ENCODE peak calls at places on chromosomes 13 and 19, in five cellular contexts. S, Q, V, N and B are unnamed samples.

GRCh38 chr13:106530907-106531520 is 4.4 kb downstream of the EFNB2 start:
- DNase-seq in S (no peak), Q (no peak), V (no peak), N (no peak), B (no peak)

GRCh38 chr19:46718157-46718933 is 1.4 kb upstream of the PRKD2 start:
- DNase-seq in S (no peak), Q (no peak), V (no peak), N (peak; percentile 71), B (no peak)

GRCh38 chr13:104057851-104058250 is 991.6 kb upstream of the SLC10A2 start:
- DNase-seq in S (no peak), Q (no peak), V (no peak), N (no peak), B (no peak)

GRCh38 chr19:5870986-5871394 is 650 bp upstream of the FUT5 start:
- DNase-seq in S (no peak), Q (no peak), V (no peak), N (no peak), B (no peak)

GRCh38 chr13:75194717-75195116 is 287.3 kb downstream of the TBC1D4 start:
- DNase-seq in S (no peak), Q (no peak), V (no peak), N (no peak), B (no peak)

GRCh38 chr19:1251233-1251502 is 2.8 kb downstream of the MIDN start:
- DNase-seq in S (no peak), Q (peak; percentile 72), V (no peak), N (no peak), B (no peak)

GRCh38 chr13:81488021-81488420 is 1147.1 kb upstream of the SPRY2 start:
- DNase-seq in S (no peak), Q (no peak), V (no peak), N (no peak), B (no peak)

GRCh38 chr19:42249769-42250168 is 5.2 kb downstream of the ERF start:
- DNase-seq in S (no peak), Q (no peak), V (no peak), N (no peak), B (no peak)

GRCh38 chr19:29587518-29587986 is 18.5 kb upstream of the POP4 start:
- DNase-seq in S (no peak), Q (no peak), V (peak; percentile 49), N (peak; percentile 56), B (no peak)

GRCh38 chr19:9597027-9597426 is 12.7 kb upstream of the ZNF121 start:
- DNase-seq in S (no peak), Q (no peak), V (no peak), N (no peak), B (peak; percentile 74)

GRCh38 chr13:24280722-24281121 is 28.7 kb upstream of the C1QTNF9 start:
- DNase-seq in S (no peak), Q (no peak), V (no peak), N (no peak), B (no peak)

GRCh38 chr19:51480590-51480989 is 2.3 kb downstream of the CEACAM18 start:
- DNase-seq in S (no peak), Q (no peak), V (no peak), N (no peak), B (no peak)

GRCh38 chr13:51125495-51126226 is 14.6 kb upstream of the C13orf42 start:
- DNase-seq in S (peak; percentile 1), Q (peak; percentile 45), V (peak; percentile 24), N (peak; percentile 48), B (peak; percentile 21)

GRCh38 chr13:91066745-91067144 is 280.7 kb upstream of the MIR17HG start:
- DNase-seq in S (no peak), Q (no peak), V (no peak), N (no peak), B (no peak)

GRCh38 chr13:58955546-58956385 is 1208.0 kb downstream of the DIAPH3 start:
- DNase-seq in S (no peak), Q (no peak), V (no peak), N (no peak), B (no peak)

GRCh38 chr13:112150352-112150751 is 83.4 kb downstream of the SOX1 start:
- DNase-seq in S (no peak), Q (no peak), V (no peak), N (no peak), B (no peak)

GRCh38 chr13:113364933-113365371 is 1.0 kb upstream of the GRTP1 start:
- DNase-seq in S (no peak), Q (no peak), V (no peak), N (no peak), B (no peak)

GRCh38 chr13:100707818-100708740 is 33.5 kb upstream of the TMTC4 start:
- DNase-seq in S (no peak), Q (no peak), V (no peak), N (no peak), B (no peak)

GRCh38 chr13:100234006-100234405 is 145.1 kb downstream of the PCCA start:
- DNase-seq in S (no peak), Q (no peak), V (no peak), N (no peak), B (no peak)

GRCh38 chr19:6220385-6221191 is 59.2 kb downstream of the MLLT1 start:
- DNase-seq in S (no peak), Q (no peak), V (no peak), N (no peak), B (no peak)

GRCh38 chr13:87671824-87672603 is 843 bp downstream of the SLITRK5 start:
- DNase-seq in S (no peak), Q (no peak), V (no peak), N (no peak), B (no peak)

GRCh38 chr19:30173593-30174356 is 198.4 kb upstream of the ZNF536 start:
- DNase-seq in S (no peak), Q (no peak), V (no peak), N (no peak), B (no peak)

GRCh38 chr19:49718511-49718910 is 27.6 kb downstream of the CPT1C start:
- DNase-seq in S (no peak), Q (no peak), V (no peak), N (no peak), B (no peak)

GRCh38 chr13:66154981-66155380 is 1075.2 kb downstream of the PCDH9 start:
- DNase-seq in S (no peak), Q (no peak), V (no peak), N (no peak), B (no peak)